ENCODE peak calls at places on chromosomes 13 and 19, in six cellular contexts. C is AG04450; A is fibroblast of pulmonary artery; D is cardiac muscle cell; P is SK-N-SH; Y is CD4-positive, alpha-beta T cell. R is an unnamed sample.
A peak's percentile ranks its signal among the peaks of the same experiment; 100 is the strongest.

GRCh38 chr19:19523177-19523576 is 5.5 kb upstream of the YJEFN3 start:
- DNase-seq in D (no peak), A (no peak), C (no peak), P (no peak), Y (no peak), R (no peak)

GRCh38 chr19:6800991-6801396 is 28.5 kb downstream of the VAV1 start:
- DNase-seq in P (no peak), D (no peak), C (no peak), Y (no peak), A (peak; percentile 34), R (no peak)

GRCh38 chr13:94829201-94829600 is 116.9 kb upstream of the SOX21 start:
- DNase-seq in P (no peak), C (no peak), D (no peak), A (no peak), Y (no peak), R (no peak)

GRCh38 chr13:42907745-42908144 is 84.3 kb downstream of the EPSTI1 start:
- DNase-seq in C (no peak), P (no peak), Y (no peak), A (no peak), D (no peak), R (no peak)

GRCh38 chr19:18006895-18007604 is 920 bp upstream of the ARRDC2 start:
- DNase-seq in Y (peak; percentile 72), D (peak; percentile 87), C (no peak), A (peak; percentile 80), P (peak; percentile 92), R (peak; percentile 86)

GRCh38 chr13:61246351-61246750 is 169.3 kb downstream of the PCDH20 start:
- DNase-seq in P (no peak), D (no peak), Y (no peak), A (no peak), C (no peak), R (no peak)

GRCh38 chr13:111099292-111099691 is 15.8 kb upstream of the ARHGEF7 start:
- DNase-seq in Y (no peak), A (no peak), C (no peak), P (no peak), D (no peak), R (no peak)

GRCh38 chr19:1259873-1260748 is 9.0 kb upstream of the CIRBP start:
- DNase-seq in P (no peak), C (no peak), A (no peak), Y (peak; percentile 51), D (no peak), R (no peak)

GRCh38 chr19:13022859-13023636 is 27.8 kb downstream of the NFIX start:
- DNase-seq in D (no peak), P (peak; percentile 87), C (peak; percentile 92), A (peak; percentile 96), Y (no peak), R (no peak)

GRCh38 chr19:13298565-13299481 is 148.6 kb downstream of the IER2 start:
- DNase-seq in D (no peak), C (no peak), A (no peak), Y (no peak), P (peak; percentile 51), R (no peak)

GRCh38 chr19:16218851-16219250 is 21.1 kb downstream of the AP1M1 start:
- DNase-seq in C (no peak), D (no peak), A (no peak), P (no peak), Y (no peak), R (no peak)

GRCh38 chr13:44132710-44133109 is 240.9 kb upstream of the SERP2 start:
- DNase-seq in C (no peak), P (no peak), D (no peak), Y (no peak), A (peak; percentile 70), R (no peak)

GRCh38 chr19:10277795-10278583 is 7.1 kb downstream of the ICAM1 start:
- DNase-seq in C (no peak), A (no peak), P (no peak), D (no peak), Y (no peak), R (no peak)

GRCh38 chr13:109381546-109382180 is 404.7 kb downstream of the IRS2 start:
- DNase-seq in D (no peak), P (no peak), A (peak; percentile 72), C (peak; percentile 32), Y (no peak), R (no peak)

GRCh38 chr13:94419304-94419943 is 60.1 kb downstream of the DCT start:
- DNase-seq in D (no peak), C (peak; percentile 15), A (peak; percentile 84), Y (no peak), P (no peak), R (no peak)

GRCh38 chr13:23992722-23993438 is 95.6 kb upstream of the C1QTNF9B start:
- DNase-seq in D (no peak), P (no peak), A (no peak), C (no peak), Y (no peak), R (no peak)

GRCh38 chr19:40376286-40376862 is 13.6 kb downstream of the HIPK4 start:
- DNase-seq in D (no peak), C (no peak), A (no peak), P (peak; percentile 14), Y (no peak), R (no peak)

DNA sequence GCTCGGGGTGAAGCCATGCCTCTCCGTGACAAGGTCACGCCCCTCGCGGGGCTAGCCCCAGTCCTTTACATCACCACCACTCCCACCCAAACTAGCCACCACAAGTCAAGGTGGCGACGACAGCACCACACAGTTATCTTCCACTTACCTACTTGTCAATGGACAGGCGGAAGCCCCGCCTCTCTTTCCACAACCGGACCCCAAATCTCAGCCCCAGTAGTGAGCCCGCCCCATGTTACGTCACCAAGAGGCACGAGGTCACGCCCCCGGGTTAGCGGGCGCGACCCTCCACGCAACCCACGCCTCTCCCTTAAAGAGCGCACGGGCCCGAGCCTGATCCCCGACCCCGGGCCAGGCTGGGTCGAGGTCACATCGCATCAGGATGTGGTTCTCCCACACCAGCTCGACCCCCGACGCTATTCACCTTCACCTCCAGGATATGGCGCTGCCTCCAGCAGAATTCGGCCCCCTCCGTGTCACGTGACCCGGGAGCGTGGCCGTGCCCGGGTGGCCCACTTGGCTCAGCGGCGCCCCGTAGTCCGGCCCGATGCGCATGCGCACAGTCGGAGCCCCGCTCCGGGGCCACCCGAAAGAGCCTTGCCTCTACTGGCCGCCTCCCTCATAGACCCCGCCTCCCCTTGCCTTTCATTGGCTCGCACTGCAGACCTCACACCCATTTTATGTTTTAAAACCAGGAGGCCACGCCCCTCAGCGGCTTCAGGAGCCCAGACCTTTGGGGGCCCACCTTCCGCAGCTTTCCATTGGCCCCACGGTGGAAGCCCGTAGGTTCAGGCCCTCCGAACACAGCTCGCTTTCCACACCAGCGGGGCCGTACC is 18.2 kb downstream of the SYDE1 start:
- DNase-seq in P (peak; percentile 99), C (peak; percentile 92), D (peak; percentile 99), Y (peak; percentile 96), A (peak; percentile 98), R (peak; percentile 100)
- TF ChIP-seq CTCF in P (no peak), C (peak; percentile 19), D (no peak), Y (no peak), A (no peak), R (no peak)

DNA sequence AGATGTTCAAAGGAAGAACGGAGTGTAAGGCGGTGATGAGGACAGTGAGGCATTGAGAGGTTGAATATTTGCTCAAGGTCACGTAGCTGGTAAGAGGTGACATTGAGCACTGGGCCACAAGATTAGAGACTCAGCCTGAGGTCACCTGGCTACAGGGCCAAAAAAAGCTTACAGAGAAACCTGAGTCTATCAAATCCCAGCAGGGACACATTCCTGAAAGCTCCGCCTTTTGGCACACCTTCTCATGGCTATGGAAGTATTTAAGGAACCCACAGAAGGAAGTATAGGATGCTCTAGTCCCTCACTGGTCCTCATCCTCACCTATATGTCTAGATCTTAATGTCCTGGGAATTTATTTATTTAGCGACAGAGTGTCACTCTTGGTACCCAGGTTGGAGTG is 17.4 kb downstream of the ZNF586 start:
- DNase-seq in Y (no peak), C (no peak), P (no peak), D (no peak), A (no peak), R (no peak)
- TF ChIP-seq CTCF in Y (no peak), C (no peak), P (no peak), D (no peak), A (no peak), R (no peak)

DNA sequence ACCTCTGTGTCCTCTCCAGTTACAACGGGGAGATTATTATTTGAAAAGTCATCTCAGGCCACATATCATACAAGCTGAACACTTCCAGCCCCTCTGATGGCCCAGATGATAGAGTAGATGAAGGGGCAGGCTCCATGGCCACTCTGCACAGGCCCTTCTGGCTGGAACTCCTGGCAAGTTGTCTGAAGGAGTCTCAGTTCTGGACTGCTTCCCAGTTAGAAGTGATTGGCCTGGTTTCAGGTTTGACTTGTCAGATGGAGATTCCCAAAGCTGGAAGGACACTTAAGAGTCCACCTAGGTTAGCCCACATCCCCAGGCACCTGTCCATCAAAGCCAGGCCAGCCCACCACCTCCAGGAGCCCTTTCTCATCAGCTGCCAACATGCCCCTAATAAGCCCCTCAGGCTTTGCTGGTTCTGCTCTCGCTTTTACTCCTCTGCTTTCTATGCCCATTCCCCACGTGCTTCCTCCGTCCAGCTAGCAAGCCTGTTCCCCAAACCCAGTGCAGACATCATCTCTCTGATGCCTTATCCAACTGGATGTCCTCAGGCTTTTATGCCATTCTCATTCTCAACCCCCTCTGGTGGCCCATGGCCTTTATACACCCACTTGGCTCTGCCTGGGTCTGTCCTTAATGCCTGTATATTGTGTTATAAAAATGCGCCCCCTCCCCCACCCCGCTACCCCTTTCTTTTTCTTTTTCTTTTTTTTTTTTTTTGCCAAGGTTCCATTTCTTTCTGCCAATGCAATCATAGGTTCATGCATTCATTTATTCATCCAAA is 56.5 kb downstream of the HSPH1 start:
- DNase-seq in P (no peak), Y (no peak), A (peak; percentile 25), D (no peak), C (no peak), R (no peak)
- TF ChIP-seq CTCF in P (no peak), Y (no peak), A (peak; percentile 7), D (no peak), C (no peak), R (no peak)

GRCh38 chr19:54477650-54478049 is 4.6 kb upstream of the CDC42EP5 start:
- DNase-seq in C (no peak), A (no peak), D (no peak), P (no peak), Y (no peak), R (no peak)
- TF ChIP-seq CTCF in C (peak; percentile 8), A (peak; percentile 8), D (no peak), P (peak; percentile 14), Y (no peak), R (no peak)